ENCODE peak calls at places on chromosomes 7 and 10, in nine cellular contexts. One of them, this sample, is unnamed.

GRCh38 chr10:68501691-68502090 is 25.6 kb downstream of the SLC25A16 start:
- DNase-seq in activated T-helper 9 cell treated with anti-CD3 and anti-CD28 coated beads, Interleukin-2, amount 50 U/mL, for 16 hours: no peak
- DNase-seq in ovary: no peak
- DNase-seq in brain microvascular endothelial cell: no peak
- DNase-seq in RPMI8226: no peak
- DNase-seq in GM23248: no peak
- DNase-seq in progenitor cell of endocrine pancreas: no peak
- DNase-seq in stimulated activated CD4-positive, alpha-beta T cell treated with anti-CD3 and anti-CD28 coated beads, TNF-alpha, amount 100 ng/mL, for 24 hours: no peak
- DNase-seq in HT1080: no peak
- DNase-seq in this sample: no peak

GRCh38 chr10:34626158-34626557 is 188.9 kb downstream of the PARD3 start:
- DNase-seq in activated T-helper 9 cell treated with anti-CD3 and anti-CD28 coated beads, Interleukin-2, amount 50 U/mL, for 16 hours: no peak
- DNase-seq in ovary: no peak
- DNase-seq in brain microvascular endothelial cell: no peak
- DNase-seq in RPMI8226: no peak
- DNase-seq in GM23248: no peak
- DNase-seq in progenitor cell of endocrine pancreas: no peak
- DNase-seq in stimulated activated CD4-positive, alpha-beta T cell treated with anti-CD3 and anti-CD28 coated beads, TNF-alpha, amount 100 ng/mL, for 24 hours: no peak
- DNase-seq in HT1080: no peak
- DNase-seq in this sample: no peak

GRCh38 chr10:123926401-123927264 is 35.0 kb upstream of the CPXM2 start:
- DNase-seq in activated T-helper 9 cell treated with anti-CD3 and anti-CD28 coated beads, Interleukin-2, amount 50 U/mL, for 16 hours: no peak
- DNase-seq in ovary: no peak
- DNase-seq in brain microvascular endothelial cell: peak
- DNase-seq in RPMI8226: peak
- DNase-seq in GM23248: peak
- DNase-seq in progenitor cell of endocrine pancreas: no peak
- DNase-seq in stimulated activated CD4-positive, alpha-beta T cell treated with anti-CD3 and anti-CD28 coated beads, TNF-alpha, amount 100 ng/mL, for 24 hours: no peak
- DNase-seq in HT1080: peak
- DNase-seq in this sample: no peak

GRCh38 chr7:21497072-21497471 is 45.8 kb upstream of the DNAH11 start:
- DNase-seq in activated T-helper 9 cell treated with anti-CD3 and anti-CD28 coated beads, Interleukin-2, amount 50 U/mL, for 16 hours: no peak
- DNase-seq in ovary: no peak
- DNase-seq in brain microvascular endothelial cell: peak
- DNase-seq in RPMI8226: no peak
- DNase-seq in GM23248: peak
- DNase-seq in progenitor cell of endocrine pancreas: no peak
- DNase-seq in stimulated activated CD4-positive, alpha-beta T cell treated with anti-CD3 and anti-CD28 coated beads, TNF-alpha, amount 100 ng/mL, for 24 hours: no peak
- DNase-seq in HT1080: no peak
- DNase-seq in this sample: no peak

GRCh38 chr10:36089790-36090391 is 447.8 kb upstream of the FZD8 start:
- DNase-seq in activated T-helper 9 cell treated with anti-CD3 and anti-CD28 coated beads, Interleukin-2, amount 50 U/mL, for 16 hours: no peak
- DNase-seq in ovary: no peak
- DNase-seq in brain microvascular endothelial cell: no peak
- DNase-seq in RPMI8226: no peak
- DNase-seq in GM23248: no peak
- DNase-seq in progenitor cell of endocrine pancreas: no peak
- DNase-seq in stimulated activated CD4-positive, alpha-beta T cell treated with anti-CD3 and anti-CD28 coated beads, TNF-alpha, amount 100 ng/mL, for 24 hours: no peak
- DNase-seq in HT1080: no peak
- DNase-seq in this sample: no peak

GRCh38 chr10:71981868-71982230 is 17.7 kb downstream of the CHST3 start:
- DNase-seq in activated T-helper 9 cell treated with anti-CD3 and anti-CD28 coated beads, Interleukin-2, amount 50 U/mL, for 16 hours: no peak
- DNase-seq in ovary: no peak
- DNase-seq in brain microvascular endothelial cell: no peak
- DNase-seq in RPMI8226: no peak
- DNase-seq in GM23248: no peak
- DNase-seq in progenitor cell of endocrine pancreas: no peak
- DNase-seq in stimulated activated CD4-positive, alpha-beta T cell treated with anti-CD3 and anti-CD28 coated beads, TNF-alpha, amount 100 ng/mL, for 24 hours: no peak
- DNase-seq in HT1080: no peak
- DNase-seq in this sample: no peak

GRCh38 chr10:128064615-128065580 is 61.3 kb downstream of the MKI67 start:
- DNase-seq in activated T-helper 9 cell treated with anti-CD3 and anti-CD28 coated beads, Interleukin-2, amount 50 U/mL, for 16 hours: peak
- DNase-seq in ovary: no peak
- DNase-seq in brain microvascular endothelial cell: peak
- DNase-seq in RPMI8226: peak
- DNase-seq in GM23248: peak
- DNase-seq in progenitor cell of endocrine pancreas: no peak
- DNase-seq in stimulated activated CD4-positive, alpha-beta T cell treated with anti-CD3 and anti-CD28 coated beads, TNF-alpha, amount 100 ng/mL, for 24 hours: peak
- DNase-seq in HT1080: peak
- DNase-seq in this sample: no peak

GRCh38 chr7:6460303-6460702 is 12.5 kb upstream of the DAGLB start:
- DNase-seq in activated T-helper 9 cell treated with anti-CD3 and anti-CD28 coated beads, Interleukin-2, amount 50 U/mL, for 16 hours: no peak
- DNase-seq in ovary: no peak
- DNase-seq in brain microvascular endothelial cell: no peak
- DNase-seq in RPMI8226: no peak
- DNase-seq in GM23248: no peak
- DNase-seq in progenitor cell of endocrine pancreas: no peak
- DNase-seq in stimulated activated CD4-positive, alpha-beta T cell treated with anti-CD3 and anti-CD28 coated beads, TNF-alpha, amount 100 ng/mL, for 24 hours: no peak
- DNase-seq in HT1080: no peak
- DNase-seq in this sample: no peak

GRCh38 chr7:98863601-98864000 is 6.2 kb downstream of the TMEM130 start:
- DNase-seq in activated T-helper 9 cell treated with anti-CD3 and anti-CD28 coated beads, Interleukin-2, amount 50 U/mL, for 16 hours: no peak
- DNase-seq in ovary: no peak
- DNase-seq in brain microvascular endothelial cell: no peak
- DNase-seq in RPMI8226: no peak
- DNase-seq in GM23248: no peak
- DNase-seq in progenitor cell of endocrine pancreas: no peak
- DNase-seq in stimulated activated CD4-positive, alpha-beta T cell treated with anti-CD3 and anti-CD28 coated beads, TNF-alpha, amount 100 ng/mL, for 24 hours: no peak
- DNase-seq in HT1080: no peak
- DNase-seq in this sample: no peak

GRCh38 chr10:96259884-96260511 is 11.4 kb downstream of the BLNK start:
- DNase-seq in activated T-helper 9 cell treated with anti-CD3 and anti-CD28 coated beads, Interleukin-2, amount 50 U/mL, for 16 hours: no peak
- DNase-seq in ovary: no peak
- DNase-seq in brain microvascular endothelial cell: no peak
- DNase-seq in RPMI8226: peak
- DNase-seq in GM23248: no peak
- DNase-seq in progenitor cell of endocrine pancreas: no peak
- DNase-seq in stimulated activated CD4-positive, alpha-beta T cell treated with anti-CD3 and anti-CD28 coated beads, TNF-alpha, amount 100 ng/mL, for 24 hours: no peak
- DNase-seq in HT1080: no peak
- DNase-seq in this sample: no peak

GRCh38 chr10:77641788-77642397 is 4.3 kb upstream of the KCNMA1 start:
- DNase-seq in activated T-helper 9 cell treated with anti-CD3 and anti-CD28 coated beads, Interleukin-2, amount 50 U/mL, for 16 hours: peak
- DNase-seq in ovary: peak
- DNase-seq in brain microvascular endothelial cell: peak
- DNase-seq in RPMI8226: peak
- DNase-seq in GM23248: peak
- DNase-seq in progenitor cell of endocrine pancreas: peak
- DNase-seq in stimulated activated CD4-positive, alpha-beta T cell treated with anti-CD3 and anti-CD28 coated beads, TNF-alpha, amount 100 ng/mL, for 24 hours: no peak
- DNase-seq in HT1080: peak
- DNase-seq in this sample: peak

GRCh38 chr7:50718311-50718710 is 64.4 kb downstream of the GRB10 start:
- DNase-seq in activated T-helper 9 cell treated with anti-CD3 and anti-CD28 coated beads, Interleukin-2, amount 50 U/mL, for 16 hours: no peak
- DNase-seq in ovary: no peak
- DNase-seq in brain microvascular endothelial cell: no peak
- DNase-seq in RPMI8226: no peak
- DNase-seq in GM23248: no peak
- DNase-seq in progenitor cell of endocrine pancreas: no peak
- DNase-seq in stimulated activated CD4-positive, alpha-beta T cell treated with anti-CD3 and anti-CD28 coated beads, TNF-alpha, amount 100 ng/mL, for 24 hours: no peak
- DNase-seq in HT1080: no peak
- DNase-seq in this sample: no peak

GRCh38 chr10:61733358-61733940 is 70.7 kb downstream of the CABCOCO1 start:
- DNase-seq in activated T-helper 9 cell treated with anti-CD3 and anti-CD28 coated beads, Interleukin-2, amount 50 U/mL, for 16 hours: no peak
- DNase-seq in ovary: no peak
- DNase-seq in brain microvascular endothelial cell: peak
- DNase-seq in RPMI8226: peak
- DNase-seq in GM23248: peak
- DNase-seq in progenitor cell of endocrine pancreas: peak
- DNase-seq in stimulated activated CD4-positive, alpha-beta T cell treated with anti-CD3 and anti-CD28 coated beads, TNF-alpha, amount 100 ng/mL, for 24 hours: no peak
- DNase-seq in HT1080: peak
- DNase-seq in this sample: peak

GRCh38 chr10:7388602-7389001 is 22.2 kb downstream of the SFMBT2 start:
- DNase-seq in activated T-helper 9 cell treated with anti-CD3 and anti-CD28 coated beads, Interleukin-2, amount 50 U/mL, for 16 hours: no peak
- DNase-seq in ovary: no peak
- DNase-seq in brain microvascular endothelial cell: no peak
- DNase-seq in RPMI8226: no peak
- DNase-seq in GM23248: no peak
- DNase-seq in progenitor cell of endocrine pancreas: no peak
- DNase-seq in stimulated activated CD4-positive, alpha-beta T cell treated with anti-CD3 and anti-CD28 coated beads, TNF-alpha, amount 100 ng/mL, for 24 hours: no peak
- DNase-seq in HT1080: no peak
- DNase-seq in this sample: no peak

GRCh38 chr10:94358480-94358879 is 4.3 kb downstream of the NOC3L start:
- DNase-seq in activated T-helper 9 cell treated with anti-CD3 and anti-CD28 coated beads, Interleukin-2, amount 50 U/mL, for 16 hours: no peak
- DNase-seq in ovary: no peak
- DNase-seq in brain microvascular endothelial cell: peak
- DNase-seq in RPMI8226: no peak
- DNase-seq in GM23248: peak
- DNase-seq in progenitor cell of endocrine pancreas: no peak
- DNase-seq in stimulated activated CD4-positive, alpha-beta T cell treated with anti-CD3 and anti-CD28 coated beads, TNF-alpha, amount 100 ng/mL, for 24 hours: no peak
- DNase-seq in HT1080: peak
- DNase-seq in this sample: peak

GRCh38 chr7:39621261-39621660 is 2.1 kb upstream of the RALA start:
- DNase-seq in activated T-helper 9 cell treated with anti-CD3 and anti-CD28 coated beads, Interleukin-2, amount 50 U/mL, for 16 hours: no peak
- DNase-seq in ovary: no peak
- DNase-seq in brain microvascular endothelial cell: peak
- DNase-seq in RPMI8226: no peak
- DNase-seq in GM23248: peak
- DNase-seq in progenitor cell of endocrine pancreas: no peak
- DNase-seq in stimulated activated CD4-positive, alpha-beta T cell treated with anti-CD3 and anti-CD28 coated beads, TNF-alpha, amount 100 ng/mL, for 24 hours: no peak
- DNase-seq in HT1080: peak
- DNase-seq in this sample: peak

GRCh38 chr10:1154531-1154930 is 98.3 kb downstream of the WDR37 start:
- DNase-seq in activated T-helper 9 cell treated with anti-CD3 and anti-CD28 coated beads, Interleukin-2, amount 50 U/mL, for 16 hours: no peak
- DNase-seq in ovary: no peak
- DNase-seq in brain microvascular endothelial cell: no peak
- DNase-seq in RPMI8226: no peak
- DNase-seq in GM23248: no peak
- DNase-seq in progenitor cell of endocrine pancreas: no peak
- DNase-seq in stimulated activated CD4-positive, alpha-beta T cell treated with anti-CD3 and anti-CD28 coated beads, TNF-alpha, amount 100 ng/mL, for 24 hours: no peak
- DNase-seq in HT1080: no peak
- DNase-seq in this sample: no peak

GRCh38 chr10:89351402-89352038 is 23.7 kb downstream of the IFIT3 start:
- DNase-seq in activated T-helper 9 cell treated with anti-CD3 and anti-CD28 coated beads, Interleukin-2, amount 50 U/mL, for 16 hours: no peak
- DNase-seq in ovary: no peak
- DNase-seq in brain microvascular endothelial cell: no peak
- DNase-seq in RPMI8226: peak
- DNase-seq in GM23248: peak
- DNase-seq in progenitor cell of endocrine pancreas: no peak
- DNase-seq in stimulated activated CD4-positive, alpha-beta T cell treated with anti-CD3 and anti-CD28 coated beads, TNF-alpha, amount 100 ng/mL, for 24 hours: no peak
- DNase-seq in HT1080: no peak
- DNase-seq in this sample: no peak

GRCh38 chr10:35735412-35735811 is 93.3 kb upstream of the FZD8 start:
- DNase-seq in activated T-helper 9 cell treated with anti-CD3 and anti-CD28 coated beads, Interleukin-2, amount 50 U/mL, for 16 hours: no peak
- DNase-seq in ovary: no peak
- DNase-seq in brain microvascular endothelial cell: peak
- DNase-seq in RPMI8226: no peak
- DNase-seq in GM23248: peak
- DNase-seq in progenitor cell of endocrine pancreas: no peak
- DNase-seq in stimulated activated CD4-positive, alpha-beta T cell treated with anti-CD3 and anti-CD28 coated beads, TNF-alpha, amount 100 ng/mL, for 24 hours: no peak
- DNase-seq in HT1080: peak
- DNase-seq in this sample: peak

GRCh38 chr10:3681642-3682554 is 103.1 kb downstream of the KLF6 start:
- DNase-seq in activated T-helper 9 cell treated with anti-CD3 and anti-CD28 coated beads, Interleukin-2, amount 50 U/mL, for 16 hours: no peak
- DNase-seq in ovary: no peak
- DNase-seq in brain microvascular endothelial cell: no peak
- DNase-seq in RPMI8226: no peak
- DNase-seq in GM23248: peak
- DNase-seq in progenitor cell of endocrine pancreas: no peak
- DNase-seq in stimulated activated CD4-positive, alpha-beta T cell treated with anti-CD3 and anti-CD28 coated beads, TNF-alpha, amount 100 ng/mL, for 24 hours: no peak
- DNase-seq in HT1080: no peak
- DNase-seq in this sample: no peak

GRCh38 chr7:128215281-128215680 is 25.8 kb upstream of the LEP start:
- DNase-seq in activated T-helper 9 cell treated with anti-CD3 and anti-CD28 coated beads, Interleukin-2, amount 50 U/mL, for 16 hours: no peak
- DNase-seq in ovary: no peak
- DNase-seq in brain microvascular endothelial cell: peak
- DNase-seq in RPMI8226: no peak
- DNase-seq in GM23248: peak
- DNase-seq in progenitor cell of endocrine pancreas: no peak
- DNase-seq in stimulated activated CD4-positive, alpha-beta T cell treated with anti-CD3 and anti-CD28 coated beads, TNF-alpha, amount 100 ng/mL, for 24 hours: no peak
- DNase-seq in HT1080: no peak
- DNase-seq in this sample: peak

GRCh38 chr7:87628780-87629569 is 777 bp downstream of the RUNDC3B start:
- DNase-seq in activated T-helper 9 cell treated with anti-CD3 and anti-CD28 coated beads, Interleukin-2, amount 50 U/mL, for 16 hours: peak
- DNase-seq in ovary: peak
- DNase-seq in brain microvascular endothelial cell: no peak
- DNase-seq in RPMI8226: no peak
- DNase-seq in GM23248: peak
- DNase-seq in progenitor cell of endocrine pancreas: peak
- DNase-seq in stimulated activated CD4-positive, alpha-beta T cell treated with anti-CD3 and anti-CD28 coated beads, TNF-alpha, amount 100 ng/mL, for 24 hours: no peak
- DNase-seq in HT1080: no peak
- DNase-seq in this sample: no peak

This sample was measured in hepatic stellate cell.